ENCODE peak calls at places on chromosome 3, in seven cellular contexts. A, S, G, T, Q, L and B are unnamed samples.

GRCh38 chr3:142931222-142931621 is 32.3 kb downstream of the PAQR9 start:
- DNase-seq in A (no peak), S (peak; percentile 62), G (no peak), T (no peak), Q (peak; percentile 61), L (no peak), B (no peak)

GRCh38 chr3:122481390-122481789 is 33.3 kb downstream of the KPNA1 start:
- DNase-seq in A (no peak), S (no peak), G (no peak), T (no peak), Q (no peak), L (no peak), B (no peak)

GRCh38 chr3:67450153-67450552 is 204.3 kb downstream of the SUCLG2 start:
- DNase-seq in A (no peak), S (no peak), G (no peak), T (no peak), Q (no peak), L (no peak), B (no peak)

GRCh38 chr3:141795719-141796435 is 32.7 kb downstream of the GRK7 start:
- DNase-seq in A (peak; percentile 52), S (no peak), G (no peak), T (no peak), Q (peak; percentile 71), L (no peak), B (no peak)

GRCh38 chr3:55467099-55467498 is 20.0 kb downstream of the WNT5A start:
- DNase-seq in A (no peak), S (no peak), G (no peak), T (no peak), Q (no peak), L (peak; percentile 76), B (no peak)

GRCh38 chr3:106120334-106120733 is 251.5 kb upstream of the CBLB start:
- DNase-seq in A (no peak), S (no peak), G (no peak), T (no peak), Q (no peak), L (peak; percentile 70), B (peak; percentile 19)

GRCh38 chr3:98890960-98891910 is 10.3 kb downstream of the DCBLD2 start:
- DNase-seq in A (no peak), S (no peak), G (no peak), T (no peak), Q (no peak), L (peak; percentile 60), B (no peak)

GRCh38 chr3:14863324-14864100 is 44.8 kb downstream of the FGD5 start:
- DNase-seq in A (peak; percentile 32), S (no peak), G (no peak), T (no peak), Q (no peak), L (no peak), B (no peak)

GRCh38 chr3:147390589-147391569 is 15.5 kb downstream of the ZIC4 start:
- DNase-seq in A (no peak), S (no peak), G (no peak), T (peak; percentile 68), Q (no peak), L (no peak), B (no peak)

DNA sequence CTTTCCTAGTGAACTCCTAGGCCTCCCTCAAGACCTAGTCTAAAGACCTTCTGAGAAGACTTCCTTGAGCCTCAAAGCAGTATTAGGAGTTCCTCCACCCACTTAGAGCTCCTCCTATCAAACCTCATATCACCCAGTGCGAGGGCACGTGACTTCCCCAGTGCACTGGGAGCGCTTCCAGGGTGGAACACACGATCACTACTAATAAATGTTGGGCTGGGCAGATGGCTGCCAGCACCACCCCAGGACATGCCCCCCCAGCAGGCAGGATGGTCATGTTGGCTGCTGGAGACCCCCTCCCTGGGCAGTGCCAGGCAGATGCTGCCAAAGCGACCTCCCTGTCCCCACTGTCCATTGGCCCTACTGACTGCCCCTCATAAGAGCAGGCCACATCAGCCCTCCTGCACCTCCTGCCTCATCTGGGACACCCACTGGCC is 8.5 kb upstream of the PLXND1 start:
- DNase-seq in A (no peak), S (peak; percentile 45), G (no peak), T (peak; percentile 55), Q (no peak), L (no peak), B (no peak)
- H3K27ac ChIP-seq in A (peak overlapping the region; percentile 42), S (peak overlapping the region; percentile 86), G (no peak overlapping the region), T (no peak overlapping the region), Q (no peak overlapping the region), L (no peak overlapping the region), B (no peak overlapping the region)

DNA sequence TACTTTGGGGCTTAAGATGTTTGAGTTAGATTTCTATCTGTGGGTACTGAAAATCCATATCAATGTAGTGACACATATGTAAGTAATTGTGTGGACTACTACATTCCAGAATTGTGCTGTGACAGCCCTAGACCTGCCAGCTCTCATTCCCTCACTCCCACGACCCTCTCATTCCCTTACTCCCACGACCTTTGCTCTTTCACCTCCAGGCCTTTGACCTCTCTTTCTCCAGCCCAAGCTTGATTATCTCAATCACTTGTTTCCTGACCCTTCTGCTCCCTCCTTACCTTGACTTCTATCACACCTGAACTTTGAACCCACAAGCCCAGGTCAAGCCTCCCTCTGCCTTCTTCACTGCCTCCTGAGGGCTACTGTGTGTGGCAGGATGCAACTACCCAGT is 3.6 kb upstream of the RUVBL1 start:
- DNase-seq in A (no peak), S (no peak), G (no peak), T (no peak), Q (no peak), L (no peak), B (no peak)
- H3K27ac ChIP-seq in A (no peak overlapping the region), S (no peak overlapping the region), G (no peak overlapping the region), T (no peak overlapping the region), Q (no peak overlapping the region), L (no peak overlapping the region), B (no peak overlapping the region)

DNA sequence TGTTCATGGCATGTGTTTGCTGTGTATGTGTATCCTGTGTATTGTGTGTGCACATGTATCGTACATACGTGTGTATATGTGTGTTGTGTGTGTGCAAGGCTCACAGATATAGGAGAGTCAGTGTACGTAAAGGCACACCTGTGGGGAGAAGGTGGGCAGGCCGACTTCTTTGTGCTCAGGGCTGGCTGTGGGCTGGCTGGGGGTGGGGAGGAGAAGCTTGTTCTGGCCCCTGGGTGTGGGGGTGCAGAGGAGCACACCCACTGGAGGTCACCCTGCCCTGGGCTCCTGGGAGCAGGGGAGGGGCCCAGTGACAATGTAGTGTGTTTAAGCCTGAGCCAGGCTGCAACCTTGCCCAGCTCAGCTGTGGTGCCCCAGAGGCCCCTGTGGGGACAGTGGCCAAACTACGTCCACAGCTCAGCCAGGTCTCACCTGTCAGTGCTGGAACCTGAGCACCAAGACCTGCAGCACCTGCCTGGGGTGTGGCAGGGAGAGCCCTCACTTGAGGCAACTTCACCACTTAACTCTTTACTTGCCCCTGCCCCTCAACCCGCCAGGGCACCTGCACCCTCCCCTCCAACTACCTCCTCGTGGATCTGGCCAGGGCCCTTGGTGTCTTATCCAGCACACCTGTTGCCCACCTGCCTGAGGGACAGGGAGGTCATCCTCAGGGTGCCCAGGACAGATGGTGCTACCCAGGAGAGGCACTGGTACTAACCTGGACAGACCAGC is 2.6 kb upstream of the HHATL start:
- DNase-seq in A (peak; percentile 10), S (no peak), G (no peak), T (no peak), Q (no peak), L (no peak), B (no peak)
- H3K27ac ChIP-seq in A (no peak overlapping the region), S (no peak overlapping the region), G (no peak overlapping the region), T (no peak overlapping the region), Q (no peak overlapping the region), L (no peak overlapping the region), B (no peak overlapping the region)

DNA sequence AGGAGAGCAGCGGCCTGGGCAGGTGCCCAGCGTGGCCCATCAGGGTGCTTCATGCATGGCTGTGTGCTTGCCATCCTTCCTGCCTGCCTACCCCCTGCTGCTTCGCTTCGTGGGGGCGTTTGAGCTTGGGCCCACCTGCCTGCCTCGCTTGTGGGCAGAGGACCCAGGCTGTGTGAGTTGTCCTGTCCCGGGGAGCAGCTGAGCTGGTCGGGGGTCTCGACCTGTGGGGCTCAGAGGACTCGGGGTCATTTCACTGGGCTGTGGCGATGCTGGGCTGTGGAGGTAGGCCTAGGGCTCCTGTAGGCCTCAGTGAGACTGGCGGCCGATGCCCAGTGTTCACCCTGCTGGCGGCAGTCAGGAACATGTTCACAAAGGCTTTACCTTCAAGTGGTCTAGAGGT is 12.1 kb upstream of the STAB1 start:
- DNase-seq in A (no peak), S (no peak), G (no peak), T (no peak), Q (no peak), L (no peak), B (no peak)
- H3K27ac ChIP-seq in A (no peak overlapping the region), S (no peak overlapping the region), G (no peak overlapping the region), T (no peak overlapping the region), Q (no peak overlapping the region), L (no peak overlapping the region), B (no peak overlapping the region)